ENCODE peak calls at places on chromosomes 11 and 22, in four cellular contexts. One of them, this sample, is unnamed.

GRCh38 chr11:69220581-69221051 is 64.9 kb downstream of the SMIM38 start:
- DNase-seq in ovary: no peak
- DNase-seq in GM10248: no peak
- DNase-seq in lower leg skin: peak; percentile 36
- DNase-seq in this sample: no peak

GRCh38 chr22:27776410-27776958 is 25.1 kb downstream of the MN1 start:
- DNase-seq in ovary: no peak
- DNase-seq in GM10248: no peak
- DNase-seq in lower leg skin: no peak
- DNase-seq in this sample: no peak

GRCh38 chr22:37051629-37052385 is at the start of gene KCTD17:
- DNase-seq in ovary: peak; percentile 75
- DNase-seq in GM10248: peak; percentile 96
- DNase-seq in lower leg skin: peak; percentile 41
- DNase-seq in this sample: peak; percentile 60

GRCh38 chr11:28964811-28965210 is 856.6 kb downstream of the METTL15 start:
- DNase-seq in ovary: no peak
- DNase-seq in GM10248: no peak
- DNase-seq in lower leg skin: no peak
- DNase-seq in this sample: no peak

GRCh38 chr22:28231423-28231822 is 312.4 kb upstream of the PITPNB start:
- DNase-seq in ovary: no peak
- DNase-seq in GM10248: no peak
- DNase-seq in lower leg skin: no peak
- DNase-seq in this sample: no peak

GRCh38 chr11:109914038-109914437 is 179.2 kb upstream of the ZC3H12C start:
- DNase-seq in ovary: no peak
- DNase-seq in GM10248: no peak
- DNase-seq in lower leg skin: no peak
- DNase-seq in this sample: no peak

GRCh38 chr22:23203452-23204124 is 23.3 kb downstream of the BCR start:
- DNase-seq in ovary: no peak
- DNase-seq in GM10248: no peak
- DNase-seq in lower leg skin: no peak
- DNase-seq in this sample: no peak

GRCh38 chr22:24752091-24752623 is 22.4 kb downstream of the PIWIL3 start:
- DNase-seq in ovary: no peak
- DNase-seq in GM10248: no peak
- DNase-seq in lower leg skin: no peak
- DNase-seq in this sample: no peak

GRCh38 chr11:9344046-9344680 is 29.8 kb upstream of the TMEM41B start:
- DNase-seq in ovary: no peak
- DNase-seq in GM10248: no peak
- DNase-seq in lower leg skin: no peak
- DNase-seq in this sample: no peak

GRCh38 chr11:55707029-55707428 is 45.0 kb downstream of the OR4C6 start:
- DNase-seq in ovary: no peak
- DNase-seq in GM10248: peak; percentile 22
- DNase-seq in lower leg skin: no peak
- DNase-seq in this sample: no peak

GRCh38 chr11:73907191-73907590 is 30.4 kb downstream of the PAAF1 start:
- DNase-seq in ovary: no peak
- DNase-seq in GM10248: no peak
- DNase-seq in lower leg skin: no peak
- DNase-seq in this sample: no peak
- TF ChIP-seq CTCF in ovary: no peak
- TF ChIP-seq CTCF in GM10248: no peak
- TF ChIP-seq CTCF in lower leg skin: no peak
- TF ChIP-seq CTCF in this sample: no peak

DNA sequence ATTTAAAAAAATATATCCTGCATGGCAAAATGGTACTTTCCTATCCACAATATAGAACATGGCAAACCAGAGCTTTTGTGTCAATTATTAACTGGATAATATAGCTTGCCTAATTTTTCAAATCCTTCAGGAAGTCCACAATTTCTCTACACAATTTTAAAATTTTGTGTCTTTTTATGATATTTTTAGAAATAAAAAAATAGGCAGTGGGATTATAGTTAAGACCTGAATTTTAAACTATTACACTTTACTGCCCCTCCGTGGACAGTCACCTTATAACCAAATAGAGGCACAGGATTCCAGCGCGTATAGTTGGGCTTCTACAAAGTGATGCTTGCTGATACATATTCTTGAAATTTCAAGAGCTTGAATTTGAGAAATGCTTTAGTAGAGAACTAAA is 2.1 kb upstream of the DMC1 start:
- DNase-seq in ovary: no peak
- DNase-seq in GM10248: peak; percentile 53
- DNase-seq in lower leg skin: peak; percentile 25
- DNase-seq in this sample: no peak
- TF ChIP-seq CTCF in ovary: peak; percentile 63
- TF ChIP-seq CTCF in GM10248: peak; percentile 68
- TF ChIP-seq CTCF in lower leg skin: no peak
- TF ChIP-seq CTCF in this sample: peak; percentile 59

GRCh38 chr11:86346513-86346912 is 28.2 kb upstream of the CCDC81 start:
- DNase-seq in ovary: no peak
- DNase-seq in GM10248: no peak
- DNase-seq in lower leg skin: no peak
- DNase-seq in this sample: no peak

DNA sequence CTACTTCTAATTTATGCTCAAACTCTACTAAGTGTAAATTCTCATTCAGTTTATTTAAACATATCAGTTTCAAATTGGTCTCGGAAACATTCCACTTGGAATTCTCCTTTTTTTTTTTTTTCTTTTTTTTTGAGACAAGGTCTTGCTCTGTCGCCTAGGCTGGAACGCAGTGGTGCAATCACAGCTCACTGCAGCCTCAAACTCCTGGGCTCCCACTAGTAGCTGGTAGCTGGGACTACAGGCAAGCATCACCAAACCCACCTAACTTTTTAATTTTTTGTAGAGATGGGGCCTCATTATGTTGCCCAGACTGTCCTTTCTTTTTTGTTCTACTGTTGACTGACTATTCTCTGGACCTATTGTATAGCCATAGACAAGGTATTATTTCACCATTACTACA is 33.3 kb upstream of the CCDC81 start:
- DNase-seq in ovary: no peak
- DNase-seq in GM10248: no peak
- DNase-seq in lower leg skin: no peak
- DNase-seq in this sample: no peak
- TF ChIP-seq CTCF in ovary: no peak
- TF ChIP-seq CTCF in GM10248: no peak
- TF ChIP-seq CTCF in lower leg skin: no peak
- TF ChIP-seq CTCF in this sample: no peak

GRCh38 chr11:12091957-12092558 is 18.3 kb upstream of the MICAL2 start:
- DNase-seq in ovary: no peak
- DNase-seq in GM10248: no peak
- DNase-seq in lower leg skin: no peak
- DNase-seq in this sample: no peak
- TF ChIP-seq CTCF in ovary: no peak
- TF ChIP-seq CTCF in GM10248: no peak
- TF ChIP-seq CTCF in lower leg skin: no peak
- TF ChIP-seq CTCF in this sample: no peak